ENCODE peak calls at places on chromosomes 11 and 22, in five cellular contexts. One of them, this sample, is unnamed.

GRCh38 chr11:113152500-113152899 is 161.9 kb upstream of the TTC12 start:
- DNase-seq in endodermal cell: no peak
- DNase-seq in IMR-90: no peak
- DNase-seq in breast epithelium: no peak
- DNase-seq in A549: no peak
- DNase-seq in this sample: no peak

GRCh38 chr11:19660076-19660475 is 52.6 kb upstream of the NAV2 start:
- DNase-seq in endodermal cell: peak
- DNase-seq in A549: peak
- DNase-seq in IMR-90: peak
- DNase-seq in breast epithelium: peak
- DNase-seq in this sample: peak

GRCh38 chr11:34183840-34184358 is 78.5 kb downstream of the NAT10 start:
- DNase-seq in endodermal cell: no peak
- DNase-seq in A549: no peak
- DNase-seq in IMR-90: no peak
- DNase-seq in breast epithelium: no peak
- DNase-seq in this sample: no peak

GRCh38 chr11:27279491-27279890 is 83.5 kb downstream of the CCDC34 start:
- DNase-seq in breast epithelium: no peak
- DNase-seq in endodermal cell: no peak
- DNase-seq in A549: no peak
- DNase-seq in IMR-90: no peak
- DNase-seq in this sample: no peak

GRCh38 chr22:20494978-20495860 is at the start of gene KLHL22:
- DNase-seq in IMR-90: peak
- DNase-seq in endodermal cell: no peak
- DNase-seq in A549: no peak
- DNase-seq in breast epithelium: no peak
- DNase-seq in this sample: peak

GRCh38 chr11:41895106-41895505 is 435.7 kb upstream of the LRRC4C start:
- DNase-seq in breast epithelium: no peak
- DNase-seq in IMR-90: no peak
- DNase-seq in A549: no peak
- DNase-seq in endodermal cell: no peak
- DNase-seq in this sample: no peak

GRCh38 chr22:26174280-26174679 is 5.0 kb downstream of the SEZ6L start:
- DNase-seq in A549: peak
- DNase-seq in endodermal cell: peak
- DNase-seq in IMR-90: no peak
- DNase-seq in breast epithelium: no peak
- DNase-seq in this sample: no peak

GRCh38 chr11:1782831-1783724 is 19.4 kb upstream of the CTSD start:
- DNase-seq in breast epithelium: no peak
- DNase-seq in endodermal cell: no peak
- DNase-seq in IMR-90: peak
- DNase-seq in A549: no peak
- DNase-seq in this sample: peak

DNA sequence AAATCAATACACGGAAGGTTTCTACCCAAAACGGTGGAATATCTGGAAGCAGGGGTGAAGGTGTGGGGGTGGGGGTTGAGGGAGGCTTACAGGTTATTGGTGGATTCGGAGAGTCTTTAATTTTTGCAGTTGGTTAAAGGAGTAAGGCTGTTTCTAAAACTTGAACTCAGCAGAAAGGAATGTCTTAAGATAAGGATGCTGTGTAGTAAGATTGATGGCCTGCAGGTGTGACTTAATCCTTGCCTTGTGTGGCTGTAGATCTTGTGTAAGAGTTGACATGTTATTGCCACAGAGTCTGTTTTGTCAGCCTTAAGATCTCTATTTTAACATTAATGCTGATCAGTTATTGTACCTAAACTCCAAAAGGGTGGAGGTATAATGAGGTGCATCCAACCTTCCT is 16.4 kb upstream of the OR6M1 start:
- DNase-seq in endodermal cell: no peak
- DNase-seq in A549: no peak
- DNase-seq in IMR-90: no peak
- DNase-seq in breast epithelium: no peak
- DNase-seq in this sample: peak
- TF ChIP-seq CTCF in endodermal cell: peak
- TF ChIP-seq CTCF in A549: no peak
- TF ChIP-seq CTCF in IMR-90: no peak
- TF ChIP-seq CTCF in breast epithelium: no peak
- TF ChIP-seq CTCF in this sample: no peak

GRCh38 chr11:78467370-78467769 is 49.8 kb upstream of the GAB2 start:
- DNase-seq in IMR-90: no peak
- DNase-seq in endodermal cell: no peak
- DNase-seq in breast epithelium: no peak
- DNase-seq in A549: no peak
- DNase-seq in this sample: no peak
- TF ChIP-seq CTCF in IMR-90: no peak
- TF ChIP-seq CTCF in endodermal cell: no peak
- TF ChIP-seq CTCF in breast epithelium: no peak
- TF ChIP-seq CTCF in A549: no peak
- TF ChIP-seq CTCF in this sample: no peak

GRCh38 chr11:73308003-73308962 is at the start of gene ARHGEF17:
- DNase-seq in A549: peak
- DNase-seq in endodermal cell: peak
- DNase-seq in IMR-90: peak
- DNase-seq in breast epithelium: peak
- DNase-seq in this sample: peak

GRCh38 chr11:73307323-73308002 is 613 bp upstream of the ARHGEF17 start:
- DNase-seq in IMR-90: peak
- DNase-seq in A549: peak
- DNase-seq in endodermal cell: peak
- DNase-seq in breast epithelium: peak
- DNase-seq in this sample: peak

GRCh38 chr11:73306977-73307322 is 1.1 kb upstream of the ARHGEF17 start:
- DNase-seq in A549: no peak
- DNase-seq in endodermal cell: no peak
- DNase-seq in breast epithelium: no peak
- DNase-seq in IMR-90: no peak
- DNase-seq in this sample: no peak

GRCh38 chr11:73308963-73309960 is 1.2 kb downstream of the ARHGEF17 start:
- DNase-seq in A549: peak
- DNase-seq in endodermal cell: peak
- DNase-seq in IMR-90: peak
- DNase-seq in breast epithelium: peak
- DNase-seq in this sample: peak

GRCh38 chr11:73306069-73306468 is 2.0 kb upstream of the ARHGEF17 start:
- DNase-seq in endodermal cell: peak
- DNase-seq in A549: peak
- DNase-seq in IMR-90: no peak
- DNase-seq in breast epithelium: no peak
- DNase-seq in this sample: no peak
- TF ChIP-seq CTCF in endodermal cell: peak
- TF ChIP-seq CTCF in A549: no peak
- TF ChIP-seq CTCF in IMR-90: no peak
- TF ChIP-seq CTCF in breast epithelium: no peak
- TF ChIP-seq CTCF in this sample: no peak

DNA sequence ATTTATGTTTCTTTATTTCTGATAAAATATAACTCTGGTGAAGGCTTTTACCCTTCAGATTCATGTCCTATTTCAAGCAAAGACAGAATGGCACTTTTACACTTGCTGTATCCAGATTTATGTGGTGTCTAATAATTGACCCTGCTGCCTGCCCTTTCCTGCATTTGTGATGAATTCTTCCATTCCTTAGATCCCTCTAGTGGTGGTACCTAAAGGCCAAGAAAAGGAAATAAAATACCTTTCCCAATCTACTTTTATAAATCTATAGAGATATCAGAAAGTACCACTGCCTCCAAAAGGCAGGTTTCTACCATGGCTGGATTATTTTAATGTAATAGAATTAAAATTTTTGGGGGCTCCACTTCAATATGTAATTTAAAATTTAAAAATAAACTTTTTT is 34.2 kb downstream of the CCDC81 start:
- DNase-seq in breast epithelium: no peak
- DNase-seq in endodermal cell: no peak
- DNase-seq in A549: peak
- DNase-seq in IMR-90: no peak
- DNase-seq in this sample: peak
- TF ChIP-seq CTCF in breast epithelium: no peak
- TF ChIP-seq CTCF in endodermal cell: peak
- TF ChIP-seq CTCF in A549: peak
- TF ChIP-seq CTCF in IMR-90: peak
- TF ChIP-seq CTCF in this sample: peak

This sample was measured in MCF 10A.